ENCODE peak calls at places on chromosomes 2 and 18, in six cellular contexts. X is HepG2; R is HFF-Myc; C is AG09309; P is stimulated activated naive B cell treated with anti-CD40 and anti-IgM and Interleukin-4, amounts not matched to agents 10 μg/mL and 1 μg/mL and 100 μg/mL, for 72 hours; O is NCI-H1105 treated with DMSO at 0.1 percent for 48 hours. Z is an unnamed sample.

GRCh38 chr2:75292826-75293225 is 93.5 kb upstream of the TACR1 start:
- DNase-seq in X (no peak), R (no peak), C (peak), P (no peak), O (no peak), Z (no peak)

GRCh38 chr18:36078751-36079529 is 11.6 kb upstream of the RPRD1A start:
- DNase-seq in X (peak), R (no peak), C (peak), P (no peak), O (no peak), Z (no peak)

GRCh38 chr2:28233070-28233718 is 159.5 kb upstream of the FOSL2 start:
- DNase-seq in X (peak), R (no peak), C (no peak), P (no peak), O (no peak), Z (no peak)

GRCh38 chr2:221517362-221518121 is 54.6 kb downstream of the EPHA4 start:
- DNase-seq in X (no peak), R (peak), C (peak), P (peak), O (no peak), Z (no peak)

GRCh38 chr2:218280260-218280870 is 10.0 kb downstream of the PNKD start:
- DNase-seq in X (no peak), R (no peak), C (no peak), P (no peak), O (no peak), Z (no peak)

GRCh38 chr2:165601866-165602636 is 132.6 kb downstream of the CSRNP3 start:
- DNase-seq in X (no peak), R (no peak), C (peak), P (no peak), O (peak), Z (no peak)

GRCh38 chr2:22904126-22904684 is 480.8 kb upstream of the KLHL29 start:
- DNase-seq in X (peak), R (no peak), C (no peak), P (no peak), O (no peak), Z (no peak)

GRCh38 chr2:45241061-45241561 is 231.9 kb upstream of the SIX2 start:
- DNase-seq in X (no peak), R (peak), C (peak), P (no peak), O (no peak), Z (no peak)

GRCh38 chr2:29068513-29068912 is 5.8 kb downstream of the PCARE start:
- DNase-seq in X (no peak), R (no peak), C (no peak), P (no peak), O (no peak), Z (no peak)

GRCh38 chr18:37521500-37522465 is 43.8 kb downstream of the CELF4 start:
- DNase-seq in X (no peak), R (no peak), C (no peak), P (no peak), O (no peak), Z (no peak)

GRCh38 chr2:71843391-71843850 is 304.2 kb downstream of the CYP26B1 start:
- DNase-seq in X (no peak), R (peak), C (no peak), P (no peak), O (no peak), Z (no peak)

GRCh38 chr2:46266134-46266533 is 31.1 kb upstream of the EPAS1 start:
- DNase-seq in X (no peak), R (no peak), C (no peak), P (no peak), O (no peak), Z (no peak)

GRCh38 chr2:73114273-73114867 is 1.6 kb upstream of the RAB11FIP5 start:
- DNase-seq in X (no peak), R (no peak), C (no peak), P (no peak), O (no peak), Z (no peak)

GRCh38 chr2:7071137-7071536 is 153.9 kb downstream of the RNF144A start:
- DNase-seq in X (no peak), R (no peak), C (no peak), P (no peak), O (no peak), Z (no peak)

GRCh38 chr18:56124186-56124585 is 514.2 kb downstream of the TXNL1 start:
- DNase-seq in X (no peak), R (no peak), C (peak), P (no peak), O (no peak), Z (no peak)

GRCh38 chr2:215918901-215919585 is 94.3 kb downstream of the MREG start:
- DNase-seq in X (no peak), R (no peak), C (no peak), P (no peak), O (no peak), Z (no peak)

GRCh38 chr2:207256476-207257207 is 90.9 kb upstream of the KLF7 start:
- DNase-seq in X (no peak), R (no peak), C (no peak), P (no peak), O (no peak), Z (no peak)

GRCh38 chr2:100736121-100736915 is 83.6 kb upstream of the NPAS2 start:
- DNase-seq in X (no peak), R (no peak), C (no peak), P (no peak), O (no peak), Z (no peak)

GRCh38 chr2:31239842-31240198 is 5.9 kb downstream of the EHD3 start:
- DNase-seq in X (no peak), R (peak), C (no peak), P (no peak), O (no peak), Z (no peak)

GRCh38 chr18:58512648-58513338 is 116.1 kb downstream of the ALPK2 start:
- DNase-seq in X (no peak), R (no peak), C (no peak), P (no peak), O (no peak), Z (no peak)

GRCh38 chr18:3126457-3127097 is 93.2 kb downstream of the MYOM1 start:
- DNase-seq in X (no peak), R (no peak), C (no peak), P (no peak), O (no peak), Z (no peak)

GRCh38 chr18:4605222-4605621 is 150.1 kb upstream of the DLGAP1 start:
- DNase-seq in X (no peak), R (no peak), C (no peak), P (no peak), O (peak), Z (no peak)

GRCh38 chr2:95698166-95698565 is 106.4 kb downstream of the TRIM43 start:
- DNase-seq in X (no peak), R (no peak), C (no peak), P (no peak), O (no peak), Z (no peak)

GRCh38 chr2:44918095-44918775 is 23.3 kb upstream of the SIX3 start:
- DNase-seq in X (no peak), R (no peak), C (no peak), P (no peak), O (no peak), Z (no peak)

GRCh38 chr2:85215074-85216050 is 82.2 kb downstream of the TCF7L1 start:
- DNase-seq in X (peak), R (peak), C (peak), P (no peak), O (peak), Z (peak)

GRCh38 chr2:174765576-174765975 is 1.3 kb upstream of the CHRNA1 start:
- DNase-seq in X (no peak), R (no peak), C (no peak), P (no peak), O (no peak), Z (no peak)